ENCODE peak calls at places on chromosomes 12 and 14, in six cellular contexts. G is uterus, D is prostate gland, L is Peyer's patch, K is body of pancreas, S is tibial nerve. H is an unnamed sample.

GRCh38 chr12:26205946-26206345 is 10.6 kb downstream of the SSPN start:
- DNase-seq in G (no peak), D (no peak), L (no peak), K (no peak), S (no peak), H (no peak)

GRCh38 chr14:93274055-93274806 is 58.6 kb downstream of the BTBD7 start:
- DNase-seq in G (no peak), D (no peak), L (no peak), K (no peak), S (no peak), H (no peak)

GRCh38 chr12:108449478-108449877 is 65.6 kb upstream of the FICD start:
- DNase-seq in G (no peak), D (no peak), L (no peak), K (no peak), S (no peak), H (no peak)

GRCh38 chr12:111410229-111411186 is 4.8 kb downstream of the SH2B3 start:
- DNase-seq in G (no peak), D (no peak), L (no peak), K (no peak), S (no peak), H (no peak)

GRCh38 chr12:67919406-67919805 is 69.8 kb upstream of the IFNG-AS1 start:
- DNase-seq in G (no peak), D (no peak), L (no peak), K (no peak), S (no peak), H (no peak)

GRCh38 chr12:120361506-120362208 is 7.3 kb downstream of the MSI1 start:
- DNase-seq in G (peak; percentile 62), D (peak; percentile 16), L (no peak), K (peak; percentile 36), S (no peak), H (peak; percentile 82)

GRCh38 chr12:67366530-67367196 is 97.5 kb downstream of the CAND1 start:
- DNase-seq in G (no peak), D (no peak), L (no peak), K (no peak), S (no peak), H (no peak)

GRCh38 chr14:100577321-100577985 is 9.8 kb downstream of the BEGAIN start:
- DNase-seq in G (no peak), D (no peak), L (no peak), K (peak; percentile 11), S (no peak), H (peak; percentile 66)

GRCh38 chr14:90319173-90319572 is 12.6 kb downstream of the NRDE2 start:
- DNase-seq in G (no peak), D (no peak), L (no peak), K (no peak), S (no peak), H (no peak)

GRCh38 chr12:19411234-19412221 is 27.8 kb upstream of the AEBP2 start:
- DNase-seq in G (no peak), D (no peak), L (no peak), K (no peak), S (no peak), H (no peak)

GRCh38 chr12:109803678-109804077 is 29.5 kb downstream of the TRPV4 start:
- DNase-seq in G (no peak), D (no peak), L (no peak), K (no peak), S (no peak), H (no peak)
- H3K4me1 ChIP-seq in G (no peaks in the 10 kb centered on the region), D (no peaks in the 10 kb centered on the region), L (no peaks in the 10 kb centered on the region), K (no peaks in the 10 kb centered on the region), S (no peaks in the 10 kb centered on the region), H (no peaks in the 10 kb centered on the region)

GRCh38 chr12:57751788-57752667 is at the start of gene CDK4:
- DNase-seq in G (peak; percentile 100), D (peak; percentile 100), L (peak; percentile 100), K (peak; percentile 100), S (peak; percentile 98), H (peak; percentile 100)
- TF ChIP-seq POLR2A in G (peak; percentile 60), D (peak; percentile 61), L (peak; percentile 35), K (peak; percentile 92), S (peak; percentile 67), H (peak; percentile 51)

DNA sequence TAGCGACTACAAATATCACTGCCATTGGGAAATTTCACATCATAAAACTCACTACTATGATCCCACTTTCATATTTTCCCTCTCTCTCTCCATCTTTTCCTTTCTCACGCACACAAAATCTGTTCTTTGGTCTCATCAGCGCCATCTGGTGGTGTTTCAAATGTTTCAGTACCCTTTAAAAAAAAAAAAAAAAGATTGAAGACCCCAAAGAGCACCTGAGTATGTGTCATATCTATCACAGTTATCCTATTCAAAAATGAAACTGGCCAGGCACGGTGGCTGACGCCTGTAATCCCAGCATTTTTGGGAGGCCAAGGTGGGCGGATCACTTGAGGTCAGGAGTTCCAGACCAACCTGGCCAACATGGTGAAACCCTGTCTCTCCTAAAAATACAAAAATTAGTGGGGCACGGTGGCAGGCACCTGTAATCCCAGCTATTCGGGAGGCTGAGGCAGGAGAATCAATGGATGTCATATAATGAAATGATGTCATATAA is 72.4 kb downstream of the TTC9 start:
- DNase-seq in G (no peak), D (peak; percentile 46), L (peak; percentile 62), K (peak; percentile 54), S (peak; percentile 48), H (no peak)
- TF ChIP-seq CTCF in G (peak; percentile 28), D (peak; percentile 64), L (peak; percentile 31), K (peak; percentile 59), S (peak; percentile 60), H (peak; percentile 43)

GRCh38 chr12:110314308-110314707 is 33.3 kb downstream of the ATP2A2 start:
- DNase-seq in G (no peak), D (no peak), L (no peak), K (no peak), S (no peak), H (no peak)
- H3K4me1 ChIP-seq in G (peaks cover 10% of the 10 kb centered on the region), D (no peaks in the 10 kb centered on the region), L (no peaks in the 10 kb centered on the region), K (peaks cover 16% of the 10 kb centered on the region), S (no peaks in the 10 kb centered on the region), H (peaks cover 38% of the 10 kb centered on the region)

DNA sequence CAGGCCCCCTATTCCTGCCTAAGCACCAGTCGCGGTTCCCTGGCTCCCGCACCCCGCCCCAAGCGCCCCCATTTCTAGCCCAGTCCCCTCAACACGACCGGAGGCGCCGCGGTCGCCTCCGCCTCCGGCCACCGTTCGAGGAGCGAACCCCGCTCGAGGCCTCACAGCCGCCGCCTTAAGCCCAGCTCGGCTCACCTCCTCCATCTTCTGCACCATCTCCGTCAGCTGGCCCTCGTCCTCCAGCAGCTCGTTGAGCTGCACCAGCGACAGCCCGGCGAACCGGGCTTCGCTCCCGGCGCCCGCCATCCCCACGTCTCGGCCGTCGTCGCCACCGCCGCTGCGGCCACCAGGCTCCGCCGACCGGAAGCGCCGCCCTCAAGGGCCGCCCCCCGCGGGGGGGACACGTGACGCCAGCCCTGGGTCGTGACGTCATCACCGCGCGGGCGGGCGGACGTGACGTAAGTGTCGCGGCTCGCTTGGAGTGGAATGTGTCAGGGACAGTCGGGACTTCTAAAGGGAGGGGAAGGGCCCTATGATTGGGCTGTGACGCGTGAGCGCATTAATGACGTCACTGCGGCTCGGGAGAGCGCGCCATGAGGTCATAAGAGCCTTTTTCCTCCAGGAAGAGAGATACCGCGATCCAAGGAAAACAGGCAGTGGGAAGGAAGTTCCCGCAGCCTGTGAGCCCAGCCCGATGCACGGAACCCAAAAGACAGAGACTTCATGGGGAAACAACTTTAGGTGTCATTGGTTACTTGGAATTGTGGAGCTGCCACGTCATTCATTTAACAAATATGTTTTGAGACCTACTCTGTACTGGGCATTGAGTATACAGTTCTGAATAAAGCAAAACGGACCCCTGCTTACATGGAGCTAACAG is at the start of gene VPS37B:
- DNase-seq in G (peak; percentile 71), D (peak; percentile 64), L (peak; percentile 82), K (peak; percentile 86), S (peak; percentile 68), H (peak; percentile 91)
- TF ChIP-seq POLR2A in G (peak; percentile 93), D (peak; percentile 97), L (peak; percentile 93), K (peak; percentile 93), S (peak; percentile 89), H (peak; percentile 78)

H was measured in sigmoid colon.